ENCODE peak calls at places on chromosomes 2 and 18, in four cellular contexts. L is GM04504, Z is activated T-cell treated with anti-CD3 and anti-CD28 coated beads for 1 hour, R is ureter. Y is an unnamed sample.
A peak's percentile ranks its signal among the peaks of the same experiment; 100 is the strongest.

GRCh38 chr2:72414108-72414507 is 266.4 kb upstream of the CYP26B1 start:
- DNase-seq in L (peak; percentile 48), Z (no peak), R (no peak), Y (peak; percentile 23)

GRCh38 chr2:185970148-185970852 is 231.7 kb downstream of the FSIP2 start:
- DNase-seq in L (no peak), Z (no peak), R (no peak), Y (no peak)

GRCh38 chr2:133774675-133775005 is 206.4 kb upstream of the NCKAP5 start:
- DNase-seq in L (no peak), Z (no peak), R (peak; percentile 60), Y (no peak)

GRCh38 chr18:9643549-9643948 is 29.2 kb upstream of the PPP4R1 start:
- DNase-seq in L (peak; percentile 88), Z (no peak), R (no peak), Y (peak; percentile 89)

GRCh38 chr2:173488861-173489260 is 134.2 kb downstream of the CDCA7 start:
- DNase-seq in L (no peak), Z (no peak), R (no peak), Y (no peak)

GRCh38 chr2:191486584-191487320 is 191.2 kb upstream of the NABP1 start:
- DNase-seq in L (peak; percentile 99), Z (no peak), R (no peak), Y (peak; percentile 89)

GRCh38 chr2:71831208-71831577 is 316.5 kb downstream of the CYP26B1 start:
- DNase-seq in L (peak; percentile 89), Z (no peak), R (peak; percentile 55), Y (peak; percentile 50)

GRCh38 chr2:25078171-25079049 is 36.5 kb downstream of the EFR3B start:
- DNase-seq in L (peak; percentile 28), Z (no peak), R (no peak), Y (no peak)

GRCh38 chr2:202941771-202942170 is 29.7 kb downstream of the CARF start:
- DNase-seq in L (no peak), Z (no peak), R (no peak), Y (no peak)

GRCh38 chr2:8169443-8169842 is 512.4 kb upstream of the ID2 start:
- DNase-seq in L (peak; percentile 62), Z (no peak), R (no peak), Y (peak; percentile 69)